ENCODE peak calls at places on chromosome 5, in four cellular contexts. V, Z, B and G are unnamed samples.

GRCh38 chr5:31854181-31854624 is 215.3 kb downstream of the PDZD2 start:
- DNase-seq in V (no peak), Z (peak; percentile 59), B (peak; percentile 56), G (peak; percentile 21)

GRCh38 chr5:86008293-86008692 is 609.4 kb upstream of the COX7C start:
- DNase-seq in V (no peak), Z (no peak), B (no peak), G (no peak)

GRCh38 chr5:159807586-159807985 is 108.7 kb upstream of the ADRA1B start:
- DNase-seq in V (no peak), Z (no peak), B (no peak), G (no peak)

GRCh38 chr5:60687927-60688720 is 11.8 kb downstream of the DEPDC1B start:
- DNase-seq in V (peak; percentile 2), Z (peak; percentile 93), B (peak; percentile 41), G (peak; percentile 49)

GRCh38 chr5:115888027-115888426 is 46.3 kb downstream of the AP3S1 start:
- DNase-seq in V (no peak), Z (peak; percentile 61), B (peak; percentile 46), G (peak; percentile 16)

GRCh38 chr5:171420429-171421231 is 1.2 kb downstream of the FGF18 start:
- DNase-seq in V (peak; percentile 64), Z (peak; percentile 78), B (peak; percentile 69), G (peak; percentile 79)

GRCh38 chr5:62341783-62342475 is 35.9 kb downstream of the KIF2A start:
- DNase-seq in V (no peak), Z (no peak), B (no peak), G (no peak)

GRCh38 chr5:122327110-122327509 is 15.1 kb downstream of the SNCAIP start:
- DNase-seq in V (no peak), Z (no peak), B (peak; percentile 89), G (no peak)

GRCh38 chr5:138711816-138712215 is 41.4 kb upstream of the CTNNA1 start:
- DNase-seq in V (no peak), Z (peak; percentile 61), B (no peak), G (no peak)

GRCh38 chr5:27242258-27242626 is 203.9 kb upstream of the CDH9 start:
- DNase-seq in V (no peak), Z (no peak), B (peak; percentile 9), G (no peak)

GRCh38 chr5:153402550-153402949 is 87.9 kb upstream of the GRIA1 start:
- DNase-seq in V (no peak), Z (peak; percentile 40), B (no peak), G (peak; percentile 21)

GRCh38 chr5:66621146-66621545 is 25.0 kb downstream of the MAST4 start:
- DNase-seq in V (no peak), Z (no peak), B (no peak), G (peak; percentile 39)

GRCh38 chr5:115439042-115439441 is 105.5 kb downstream of the FEM1C start:
- DNase-seq in V (no peak), Z (no peak), B (no peak), G (peak; percentile 49)

GRCh38 chr5:80098951-80099350 is 63.8 kb downstream of the THBS4 start:
- DNase-seq in V (no peak), Z (no peak), B (no peak), G (no peak)

GRCh38 chr5:123599171-123599570 is 87.2 kb downstream of the CSNK1G3 start:
- DNase-seq in V (no peak), Z (peak; percentile 24), B (no peak), G (no peak)

GRCh38 chr5:169442354-169443248 is 141.0 kb upstream of the SPDL1 start:
- DNase-seq in V (no peak), Z (peak; percentile 81), B (no peak), G (no peak)

GRCh38 chr5:43773032-43773830 is 170.3 kb downstream of the NNT start:
- DNase-seq in V (no peak), Z (peak; percentile 83), B (no peak), G (peak; percentile 44)